ENCODE peak calls at places on chromosomes 2 and 18, in seven cellular contexts. Z, L, D, J, T, N and W are unnamed samples. For H3K4me1, the result is how much of the 10 kb centered on the place peaks cover.

GRCh38 chr2:232900811-232901701 is 31.0 kb downstream of the SNORC start:
- DNase-seq in N (no peak), D (no peak), J (no peak), T (no peak), L (peak), Z (peak), W (peak)

GRCh38 chr18:57900906-57901305 is 97.8 kb upstream of the ATP8B1 start:
- DNase-seq in T (no peak), N (no peak), J (no peak), D (no peak), L (peak), Z (no peak), W (no peak)

GRCh38 chr2:84846732-84847131 is 34.2 kb downstream of the TRABD2A start:
- DNase-seq in J (no peak), L (no peak), D (no peak), N (no peak), Z (no peak), T (no peak), W (no peak)

GRCh38 chr2:239747771-239748170 is 277.4 kb downstream of the NDUFA10 start:
- DNase-seq in D (no peak), L (no peak), Z (no peak), T (no peak), N (no peak), J (no peak), W (no peak)

GRCh38 chr2:141348481-141348880 is 782.3 kb downstream of the LRP1B start:
- DNase-seq in L (peak), D (no peak), Z (no peak), N (no peak), T (no peak), J (no peak), W (no peak)

GRCh38 chr2:156663757-156664409 is 227.7 kb downstream of the GPD2 start:
- DNase-seq in Z (no peak), L (no peak), N (no peak), T (no peak), D (no peak), J (no peak), W (no peak)

GRCh38 chr18:2656237-2657042 is 914 bp downstream of the SMCHD1 start:
- DNase-seq in N (peak), Z (peak), D (peak), L (peak), J (peak), T (peak), W (peak)

GRCh38 chr2:36329251-36329650 is 26.3 kb upstream of the CRIM1 start:
- DNase-seq in N (no peak), T (no peak), Z (no peak), D (no peak), J (no peak), L (peak), W (no peak)

GRCh38 chr18:29087616-29088246 is 910.8 kb upstream of the CDH2 start:
- DNase-seq in Z (no peak), L (no peak), J (no peak), T (no peak), N (no peak), D (no peak), W (no peak)

GRCh38 chr2:201357216-201357615 is at the start of gene FLACC1:
- DNase-seq in D (no peak), Z (peak), L (peak), J (no peak), N (no peak), T (peak), W (peak)

GRCh38 chr2:129070663-129071062 is 752.0 kb upstream of the HS6ST1 start:
- DNase-seq in N (no peak), J (no peak), Z (no peak), L (no peak), D (no peak), T (no peak), W (no peak)

GRCh38 chr2:197286805-197287595 is 23.6 kb downstream of the ANKRD44 start:
- DNase-seq in J (no peak), L (peak), Z (peak), T (peak), D (peak), N (peak), W (peak)

GRCh38 chr18:47985837-47986236 is 55.4 kb upstream of the SMAD2 start:
- DNase-seq in L (no peak), J (no peak), D (no peak), N (no peak), T (no peak), Z (no peak), W (no peak)

GRCh38 chr2:36965751-36966369 is 476 bp downstream of the STRN start:
- DNase-seq in L (no peak), N (peak), T (peak), D (no peak), J (peak), Z (peak), W (peak)

GRCh38 chr2:64860321-64860751 is 128.9 kb upstream of the SLC1A4 start:
- DNase-seq in Z (no peak), L (no peak), J (peak), T (no peak), N (no peak), D (no peak), W (no peak)

GRCh38 chr18:35519148-35519899 is 21.6 kb upstream of the INO80C start:
- DNase-seq in T (no peak), J (no peak), N (no peak), L (no peak), D (no peak), Z (no peak), W (no peak)

GRCh38 chr2:209425082-209426071 is 1.5 kb downstream of the MAP2 start:
- DNase-seq in Z (peak), T (peak), L (peak), D (no peak), J (no peak), N (no peak), W (no peak)

GRCh38 chr2:46697830-46698323 is 217.7 kb downstream of the MCFD2 start:
- DNase-seq in J (peak), T (no peak), N (no peak), Z (peak), L (no peak), D (no peak), W (no peak)

GRCh38 chr2:230007931-230008707 is 60.6 kb downstream of the SLC16A14 start:
- DNase-seq in N (peak), Z (peak), T (peak), J (peak), D (peak), L (peak), W (peak)

GRCh38 chr2:59301466-59302402 is 1060.6 kb upstream of the FANCL start:
- DNase-seq in N (peak), L (peak), J (no peak), D (peak), Z (peak), T (peak), W (peak)

GRCh38 chr18:5104246-5104645 is 92.8 kb downstream of the AKAIN1 start:
- DNase-seq in L (no peak), D (no peak), N (no peak), J (no peak), T (no peak), Z (no peak), W (no peak)

GRCh38 chr2:187986392-187987105 is 305.1 kb upstream of the GULP1 start:
- DNase-seq in L (peak), Z (no peak), J (no peak), D (no peak), T (no peak), N (no peak), W (no peak)

GRCh38 chr2:199923924-199924323 is 12.8 kb downstream of the C2orf69 start:
- DNase-seq in L (no peak), T (no peak), D (no peak), J (no peak), N (no peak), Z (no peak), W (no peak)

GRCh38 chr18:47615043-47615442 is 315.4 kb downstream of the SMAD2 start:
- DNase-seq in J (no peak), N (no peak), D (no peak), Z (no peak), L (no peak), T (no peak), W (no peak)

GRCh38 chr18:80249217-80250093 is 2.1 kb upstream of the PARD6G start:
- DNase-seq in J (no peak), D (no peak), L (no peak), Z (peak), N (no peak), T (no peak), W (no peak)
- H3K27ac ChIP-seq in J (no peak), D (no peak), L (no peak), Z (no peak), N (no peak), T (no peak), W (no peak)

GRCh38 chr2:96773922-96774321 is 13.2 kb downstream of the CNNM4 start:
- DNase-seq in D (no peak), J (no peak), Z (no peak), T (no peak), L (no peak), N (no peak), W (no peak)
- H3K4me1 ChIP-seq in D (under half), J (under half), Z (under half), T (under half), L (under half), N (under half), W (under half)

DNA sequence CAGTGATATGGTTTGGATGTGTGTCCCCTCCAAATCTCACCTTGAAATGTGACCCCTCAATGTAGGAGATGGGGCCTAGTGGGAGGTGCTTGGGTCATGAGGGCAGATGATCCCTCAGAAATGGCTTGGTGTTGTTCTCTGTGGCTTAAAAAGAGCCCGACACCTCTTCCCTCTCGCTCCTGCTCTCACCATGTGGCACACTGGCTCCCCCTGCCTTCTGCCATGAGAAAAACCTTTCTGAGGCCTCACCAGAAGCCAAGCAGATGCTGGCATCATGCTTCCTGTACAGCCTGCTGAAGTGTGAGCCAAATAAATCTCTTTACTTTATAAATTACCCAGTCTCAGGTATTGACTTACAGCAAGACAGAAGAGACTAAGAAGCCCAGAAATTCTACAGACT is 357.1 kb downstream of the NRXN1 start:
- DNase-seq in T (no peak), N (no peak), Z (no peak), D (no peak), L (no peak), J (no peak), W (no peak)
- TF ChIP-seq CTCF in T (no peak), N (no peak), Z (no peak), D (no peak), L (no peak), J (no peak), W (no peak)

GRCh38 chr2:9837451-9837850 is 5.8 kb upstream of the TAF1B start:
- DNase-seq in N (no peak), Z (no peak), T (no peak), J (no peak), L (no peak), D (no peak), W (no peak)

GRCh38 chr2:9838391-9838790 is 4.9 kb upstream of the TAF1B start:
- DNase-seq in J (no peak), L (no peak), T (no peak), Z (no peak), N (no peak), D (no peak), W (no peak)

GRCh38 chr2:9832586-9832985 is 10.7 kb upstream of the TAF1B start:
- DNase-seq in T (no peak), N (no peak), D (no peak), L (no peak), Z (no peak), J (no peak), W (no peak)

GRCh38 chr2:9836074-9836473 is 7.2 kb upstream of the TAF1B start:
- DNase-seq in N (no peak), J (no peak), Z (no peak), T (no peak), L (no peak), D (no peak), W (no peak)

GRCh38 chr2:9836517-9836916 is 6.8 kb upstream of the TAF1B start:
- DNase-seq in Z (no peak), L (no peak), N (no peak), T (no peak), D (no peak), J (peak), W (no peak)
- H3K27ac ChIP-seq in Z (no peak), L (no peak), N (no peak), T (no peak), D (no peak), J (peak), W (no peak)

DNA sequence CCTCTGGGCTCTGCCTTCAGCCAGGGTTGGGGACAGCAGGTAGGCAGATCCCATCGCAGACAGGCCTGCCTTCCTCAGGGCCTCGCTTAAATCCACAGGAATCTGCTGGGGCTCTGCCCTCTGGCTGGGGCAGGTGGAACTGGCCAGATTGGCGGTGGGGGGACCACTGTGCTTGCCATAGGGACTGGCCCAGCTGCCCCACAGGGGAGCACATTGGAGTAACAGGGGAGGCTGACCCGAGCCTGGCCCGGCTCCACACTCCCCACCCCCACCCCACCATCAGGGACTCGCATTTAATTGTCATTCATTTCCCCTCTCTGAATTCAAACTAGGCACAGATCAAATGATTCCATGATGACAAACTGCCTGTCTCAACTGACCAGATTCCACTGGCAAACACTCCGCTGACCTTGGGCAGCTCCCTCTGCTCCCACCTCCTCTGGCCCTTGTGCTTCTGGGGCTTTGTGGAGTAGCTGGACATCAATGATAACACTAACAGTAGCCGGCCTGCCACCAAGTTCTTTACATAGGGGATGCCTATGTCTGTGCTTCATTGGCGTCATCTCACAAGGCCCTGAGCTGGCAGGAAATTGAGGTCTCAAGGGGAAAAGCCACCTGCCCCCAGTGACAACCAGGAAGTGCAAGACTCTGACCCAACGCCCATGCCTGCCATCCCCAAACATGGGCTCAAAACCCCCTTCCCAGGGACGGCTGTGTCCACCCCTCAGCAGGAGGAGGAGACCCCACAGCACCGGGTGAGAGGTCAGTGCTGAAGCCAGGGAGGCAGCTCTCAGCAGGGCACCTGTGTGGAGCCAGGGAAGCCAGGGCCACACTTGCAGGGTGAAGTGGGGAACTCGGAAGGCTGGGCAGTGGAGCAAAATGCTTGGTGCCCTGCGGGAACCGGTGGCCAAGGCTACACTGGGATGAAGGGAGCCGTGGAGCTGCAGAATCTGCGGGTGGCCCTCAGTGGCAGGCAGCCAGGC is 2.1 kb upstream of the B3GNT7 start:
- DNase-seq in T (no peak), J (no peak), L (no peak), D (peak), Z (no peak), N (no peak), W (peak)
- H3K4me1 ChIP-seq in T (under half), J (under half), L (under half), D (under half), Z (under half), N (under half), W (under half)

GRCh38 chr2:126972272-126972626 is 73.6 kb downstream of the TEX51 start:
- DNase-seq in T (no peak), L (no peak), D (no peak), Z (no peak), N (no peak), J (no peak), W (no peak)
- TF ChIP-seq CTCF in T (peak), L (no peak), D (peak), Z (no peak), N (peak), J (no peak), W (no peak)

GRCh38 chr2:130389363-130389762 is 33.5 kb downstream of the PTPN18 start:
- DNase-seq in N (no peak), Z (no peak), L (no peak), T (no peak), D (no peak), J (no peak), W (no peak)
- H3K27ac ChIP-seq in N (no peak), Z (no peak), L (no peak), T (no peak), D (no peak), J (no peak), W (no peak)

GRCh38 chr18:7300971-7301553 is 70.2 kb downstream of the LRRC30 start:
- DNase-seq in N (no peak), L (no peak), J (no peak), T (no peak), Z (no peak), D (no peak), W (no peak)
- H3K4me1 ChIP-seq in N (under half), L (under half), J (under half), T (under half), Z (under half), D (under half), W (under half)

DNA sequence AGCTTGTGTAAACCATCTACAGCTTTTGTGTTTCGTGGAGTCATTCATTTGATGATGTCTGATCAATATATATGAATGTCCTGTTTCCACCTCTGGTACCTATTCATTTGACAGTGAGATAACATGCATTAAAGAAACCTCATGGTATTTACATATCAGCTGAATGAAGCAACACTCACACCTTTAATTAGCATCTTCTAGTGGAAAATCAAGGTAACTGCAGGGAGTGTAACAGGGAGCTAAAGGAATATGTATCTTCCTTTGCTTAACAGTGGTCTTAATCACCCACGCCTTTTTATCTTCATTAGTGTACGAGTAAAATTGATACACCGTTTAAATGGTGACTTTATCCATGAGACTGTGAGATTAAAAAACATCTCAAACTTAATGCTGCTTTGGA is 15.6 kb downstream of the SLC39A10 start:
- DNase-seq in D (no peak), L (no peak), Z (no peak), N (no peak), J (no peak), T (no peak), W (no peak)
- TF ChIP-seq CTCF in D (no peak), L (no peak), Z (peak), N (no peak), J (no peak), T (no peak), W (no peak)